ENCODE peak calls at places on chromosome 4, in six cellular contexts. L is gastrocnemius medialis, M is astrocyte of the spinal cord, V is nephron progenitor cell, X is neuronal stem cell, N is AG09319. R is an unnamed sample.

GRCh38 chr4:42482516-42483327 is 85.4 kb downstream of the SHISA3 start:
- DNase-seq in L (no peak), M (no peak), V (no peak), X (no peak), N (no peak), R (no peak)

GRCh38 chr4:168717852-168718251 is 221.0 kb downstream of the PALLD start:
- DNase-seq in L (peak), M (peak), V (no peak), X (no peak), N (no peak), R (no peak)

GRCh38 chr4:113641025-113641431 is 120.5 kb downstream of the CAMK2D start:
- DNase-seq in L (no peak), M (no peak), V (no peak), X (no peak), N (no peak), R (no peak)

GRCh38 chr4:169243808-169244207 is 26.9 kb downstream of the SH3RF1 start:
- DNase-seq in L (no peak), M (peak), V (no peak), X (no peak), N (peak), R (no peak)

GRCh38 chr4:8615921-8616787 is 23.6 kb downstream of the CPZ start:
- DNase-seq in L (no peak), M (no peak), V (no peak), X (no peak), N (no peak), R (no peak)

GRCh38 chr4:100348472-100348871 is 158.2 kb upstream of the DDIT4L start:
- DNase-seq in L (no peak), M (peak), V (no peak), X (no peak), N (peak), R (peak)

GRCh38 chr4:160580581-160580980 is 1477.7 kb downstream of the RAPGEF2 start:
- DNase-seq in L (no peak), M (no peak), V (no peak), X (no peak), N (no peak), R (no peak)

GRCh38 chr4:141464366-141464765 is 172.0 kb upstream of the IL15 start:
- DNase-seq in L (no peak), M (no peak), V (no peak), X (no peak), N (no peak), R (no peak)

GRCh38 chr4:153061971-153062370 is 125.8 kb downstream of the FHDC1 start:
- DNase-seq in L (no peak), M (no peak), V (no peak), X (no peak), N (no peak), R (no peak)

GRCh38 chr4:141304346-141304745 is 83.7 kb downstream of the ZNF330 start:
- DNase-seq in L (no peak), M (no peak), V (no peak), X (no peak), N (no peak), R (no peak)

GRCh38 chr4:2246384-2247127 is 4.6 kb upstream of the HAUS3 start:
- DNase-seq in L (no peak), M (no peak), V (peak), X (no peak), N (no peak), R (no peak)

GRCh38 chr4:91497892-91498291 is 805.9 kb upstream of the GRID2 start:
- DNase-seq in L (no peak), M (no peak), V (no peak), X (no peak), N (no peak), R (no peak)

GRCh38 chr4:3642806-3643517 is 110.7 kb upstream of the LRPAP1 start:
- DNase-seq in L (no peak), M (no peak), V (no peak), X (no peak), N (no peak), R (no peak)

GRCh38 chr4:112747035-112747434 is 110.1 kb downstream of the LARP7 start:
- DNase-seq in L (no peak), M (no peak), V (no peak), X (peak), N (no peak), R (no peak)

GRCh38 chr4:135098061-135098460 is 896.5 kb upstream of the PABPC4L start:
- DNase-seq in L (no peak), M (no peak), V (no peak), X (no peak), N (no peak), R (no peak)

GRCh38 chr4:141636771-141637460 is 533 bp downstream of the IL15 start:
- DNase-seq in L (peak), M (peak), V (peak), X (peak), N (no peak), R (no peak)

GRCh38 chr4:42655921-42656735 is 777 bp downstream of the ATP8A1 start:
- DNase-seq in L (peak), M (peak), V (peak), X (peak), N (no peak), R (no peak)